ENCODE peak calls at places on chromosomes 16 and 17, in six cellular contexts. Y, Z, G, F, A and I are unnamed samples.

GRCh38 chr16:1224558-1224957 is 510 bp downstream of the TPSG1 start:
- DNase-seq in Y (no peak), Z (no peak), G (no peak), F (no peak), A (no peak), I (no peak)

GRCh38 chr16:51982715-51983680 is 563.9 kb downstream of the TOX3 start:
- DNase-seq in Y (no peak), Z (no peak), G (no peak), F (peak; percentile 85), A (peak; percentile 2), I (no peak)

GRCh38 chr17:64281962-64282752 is 19.1 kb upstream of the TEX2 start:
- DNase-seq in Y (peak; percentile 77), Z (no peak), G (peak; percentile 75), F (peak; percentile 82), A (peak; percentile 50), I (peak; percentile 43)

GRCh38 chr17:75032896-75033294 is 13.9 kb downstream of the ATP5PD start:
- DNase-seq in Y (no peak), Z (no peak), G (no peak), F (no peak), A (no peak), I (no peak)

GRCh38 chr17:57935833-57936807 is 19.1 kb downstream of the CUEDC1 start:
- DNase-seq in Y (no peak), Z (no peak), G (peak; percentile 71), F (peak; percentile 46), A (no peak), I (no peak)

GRCh38 chr17:66422181-66422580 is 119.8 kb downstream of the PRKCA start:
- DNase-seq in Y (no peak), Z (no peak), G (no peak), F (no peak), A (no peak), I (no peak)

GRCh38 chr16:77551352-77551751 is 116.5 kb upstream of the ADAMTS18 start:
- DNase-seq in Y (no peak), Z (no peak), G (no peak), F (no peak), A (no peak), I (no peak)

GRCh38 chr17:15106540-15106939 is 158.6 kb downstream of the PMP22 start:
- DNase-seq in Y (no peak), Z (no peak), G (no peak), F (no peak), A (no peak), I (no peak)

GRCh38 chr16:58022601-58023371 is 2.8 kb upstream of the MMP15 start:
- DNase-seq in Y (peak; percentile 87), Z (no peak), G (no peak), F (no peak), A (no peak), I (no peak)

GRCh38 chr17:44389723-44390202 is 314 bp upstream of the ITGA2B start:
- DNase-seq in Y (no peak), Z (no peak), G (no peak), F (no peak), A (no peak), I (no peak)

GRCh38 chr17:16971458-16972338 is at the start of gene TNFRSF13B:
- DNase-seq in Y (no peak), Z (no peak), G (no peak), F (no peak), A (no peak), I (no peak)

GRCh38 chr17:14304222-14304844 is 3.5 kb downstream of the HS3ST3B1 start:
- DNase-seq in Y (no peak), Z (no peak), G (no peak), F (no peak), A (no peak), I (no peak)

GRCh38 chr17:78154903-78155811 is 9.0 kb downstream of the C17orf99 start:
- DNase-seq in Y (no peak), Z (no peak), G (no peak), F (no peak), A (no peak), I (no peak)

GRCh38 chr17:38430316-38430715 is 2.1 kb downstream of the ARHGAP23 start:
- DNase-seq in Y (no peak), Z (no peak), G (no peak), F (no peak), A (no peak), I (no peak)

GRCh38 chr17:40532520-40533253 is 31.3 kb upstream of the TNS4 start:
- DNase-seq in Y (no peak), Z (no peak), G (peak; percentile 35), F (no peak), A (no peak), I (no peak)

GRCh38 chr16:68406458-68407041 is 41.8 kb downstream of the SMPD3 start:
- DNase-seq in Y (peak; percentile 18), Z (no peak), G (no peak), F (no peak), A (no peak), I (no peak)

GRCh38 chr16:70678898-70679652 is 6.8 kb downstream of the MTSS2 start:
- DNase-seq in Y (no peak), Z (no peak), G (no peak), F (no peak), A (no peak), I (no peak)

GRCh38 chr16:84199097-84199496 is 8.1 kb downstream of the ADAD2 start:
- DNase-seq in Y (no peak), Z (no peak), G (no peak), F (no peak), A (no peak), I (no peak)

GRCh38 chr17:31428111-31428510 is 36.6 kb downstream of the RAB11FIP4 start:
- DNase-seq in Y (no peak), Z (no peak), G (no peak), F (no peak), A (no peak), I (no peak)

GRCh38 chr17:76373481-76373825 is 11.0 kb upstream of the SPHK1 start:
- DNase-seq in Y (no peak), Z (no peak), G (no peak), F (peak; percentile 59), A (no peak), I (no peak)

GRCh38 chr17:46942441-46943217 is 19.7 kb downstream of the GOSR2 start:
- DNase-seq in Y (peak; percentile 71), Z (no peak), G (no peak), F (peak; percentile 78), A (peak; percentile 24), I (peak; percentile 28)

GRCh38 chr17:3704931-3705717 is 9.2 kb upstream of the P2RX5 start:
- DNase-seq in Y (no peak), Z (no peak), G (no peak), F (no peak), A (no peak), I (no peak)

DNA sequence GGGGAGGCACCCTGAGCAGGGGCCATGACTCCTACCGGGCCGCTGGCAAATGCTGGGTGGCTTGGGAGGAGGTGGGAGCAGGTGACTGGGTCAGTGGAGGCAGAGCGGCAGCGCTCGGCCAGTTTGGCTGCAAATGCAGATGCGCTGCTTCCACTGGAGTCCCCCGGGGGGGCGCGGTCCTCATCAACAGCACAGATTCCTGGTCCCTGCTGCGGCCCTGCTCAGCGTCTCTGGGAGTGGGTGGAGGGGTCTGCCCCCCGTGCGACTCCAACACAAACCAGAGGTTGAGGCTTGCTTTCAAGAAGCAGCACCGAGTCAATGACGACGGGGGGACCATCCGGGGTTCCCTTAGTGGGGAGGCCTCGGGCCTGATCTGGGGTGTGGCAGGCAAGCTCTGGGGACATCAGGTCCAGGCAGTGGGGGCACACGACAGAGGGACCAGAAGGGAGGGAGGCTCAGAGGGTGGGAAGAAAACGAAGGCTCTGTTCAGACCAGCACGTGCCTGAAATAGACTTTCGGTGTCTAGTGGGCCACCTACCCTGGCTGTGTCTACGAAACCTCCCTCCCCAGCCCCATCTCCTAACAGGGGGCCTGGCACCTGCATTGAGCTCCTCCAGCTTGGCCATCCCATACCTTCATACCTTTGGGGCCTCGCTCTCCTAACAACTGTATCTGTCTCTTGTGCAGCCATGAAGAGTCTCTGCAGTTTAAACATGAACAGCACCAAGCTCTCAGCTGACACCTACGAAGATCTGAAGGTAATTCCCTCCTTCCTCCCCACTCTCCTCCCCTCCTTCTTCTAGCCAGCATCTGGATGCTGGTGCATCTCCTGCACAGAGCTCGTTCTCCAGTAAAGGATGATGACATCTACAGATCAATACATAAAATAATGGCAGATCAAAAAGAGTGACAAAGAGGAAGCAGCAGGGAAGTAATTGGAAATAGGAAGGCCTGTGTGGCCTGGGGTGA is 72.5 kb upstream of the PLCG2 start:
- DNase-seq in Y (peak; percentile 37), Z (no peak), G (no peak), F (no peak), A (no peak), I (no peak)
- H3K27ac ChIP-seq in Y (no peak overlapping the region), Z (no peak overlapping the region), G (no peak overlapping the region), F (no peak overlapping the region), A (no peak overlapping the region), I (no peak overlapping the region)

DNA sequence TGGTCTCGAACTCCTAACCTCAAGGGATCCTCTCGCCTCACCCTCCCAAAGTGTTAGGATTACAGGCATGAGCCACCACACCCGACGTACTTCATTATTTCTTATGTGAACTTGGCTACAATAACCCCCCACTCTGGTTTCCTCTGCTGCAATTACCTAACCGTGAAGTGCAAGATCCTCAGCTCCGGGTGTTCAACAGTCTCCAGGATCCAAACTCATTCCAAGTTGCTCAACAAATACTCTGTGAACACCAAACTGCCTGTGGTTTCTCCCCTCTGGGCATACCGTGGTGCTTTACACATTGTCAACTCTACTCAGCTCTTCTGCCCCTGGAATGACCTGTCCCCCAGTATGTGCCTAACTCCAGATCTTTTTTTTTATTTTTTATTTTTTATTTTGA is 6.8 kb upstream of the SULT1A1 start:
- DNase-seq in Y (no peak), Z (no peak), G (no peak), F (no peak), A (no peak), I (no peak)
- H3K27ac ChIP-seq in Y (no peak overlapping the region), Z (no peak overlapping the region), G (no peak overlapping the region), F (no peak overlapping the region), A (no peak overlapping the region), I (no peak overlapping the region)

GRCh38 chr17:30133197-30133596 is 16.6 kb downstream of the NSRP1 start:
- DNase-seq in Y (no peak), Z (no peak), G (no peak), F (no peak), A (no peak), I (no peak)
- H3K27ac ChIP-seq in Y (no peak overlapping the region), Z (no peak overlapping the region), G (no peak overlapping the region), F (no peak overlapping the region), A (no peak overlapping the region), I (no peak overlapping the region)

GRCh38 chr16:9125658-9126492 is 34.4 kb downstream of the HAPSTR1 start:
- DNase-seq in Y (no peak), Z (no peak), G (no peak), F (no peak), A (no peak), I (no peak)

GRCh38 chr16:9123871-9124270 is 32.4 kb downstream of the HAPSTR1 start:
- DNase-seq in Y (peak; percentile 86), Z (no peak), G (peak; percentile 74), F (no peak), A (no peak), I (no peak)

GRCh38 chr16:9123401-9123800 is 32.0 kb downstream of the HAPSTR1 start:
- DNase-seq in Y (no peak), Z (no peak), G (no peak), F (no peak), A (no peak), I (no peak)

GRCh38 chr16:9124908-9125584 is 33.6 kb downstream of the HAPSTR1 start:
- DNase-seq in Y (no peak), Z (no peak), G (no peak), F (no peak), A (no peak), I (no peak)

DNA sequence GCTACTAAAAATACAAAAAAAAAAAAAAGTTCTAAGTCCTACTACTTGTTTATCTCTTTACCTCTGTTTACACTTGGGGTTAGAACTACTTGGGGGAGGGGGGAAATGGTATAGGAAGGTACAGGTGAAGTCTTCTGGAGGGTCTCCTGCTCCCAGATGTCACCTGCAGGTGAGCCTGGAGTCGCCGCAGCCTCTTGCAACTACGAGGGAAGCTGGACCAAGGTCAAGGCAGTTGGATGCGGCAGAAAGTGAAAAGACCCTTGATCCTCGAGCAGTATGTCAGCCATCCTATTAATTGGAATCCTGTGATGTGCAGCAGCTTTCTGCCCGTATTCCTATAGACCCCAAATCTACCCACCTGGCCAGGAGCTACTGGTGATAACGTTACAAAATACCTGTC is 33.0 kb downstream of the HAPSTR1 start:
- DNase-seq in Y (no peak), Z (no peak), G (no peak), F (no peak), A (no peak), I (no peak)
- H3K27ac ChIP-seq in Y (no peak overlapping the region), Z (no peak overlapping the region), G (no peak overlapping the region), F (no peak overlapping the region), A (no peak overlapping the region), I (no peak overlapping the region)